ENCODE peak calls at places on chromosomes 4 and X, in ten cellular contexts. Y is GM12865, E is lung, I is bronchial epithelial cell, Q is SK-N-SH, S is fibroblast of lung, K is psoas muscle, X is AG04449, P is heart right ventricle, W is PC-3. R is an unnamed sample.

GRCh38 chrX:7147431-7147977 is at the start of gene STS:
- DNase-seq in Y (peak; percentile 55), E (peak; percentile 33), I (no peak), Q (peak; percentile 39), S (peak; percentile 28), K (peak; percentile 70), X (no peak), P (peak; percentile 54), W (no peak), R (peak; percentile 3)

GRCh38 chrX:145751943-145752342 is 65.7 kb upstream of the SLITRK2 start:
- DNase-seq in Y (no peak), E (no peak), I (no peak), Q (no peak), S (peak; percentile 10), K (no peak), X (no peak), P (no peak), W (peak; percentile 49), R (peak; percentile 49)

GRCh38 chr4:108313546-108314339 is 145.0 kb upstream of the LEF1 start:
- DNase-seq in Y (no peak), E (no peak), I (no peak), Q (no peak), S (no peak), K (no peak), X (no peak), P (no peak), W (no peak), R (no peak)

GRCh38 chr4:142318280-142318679 is 527.8 kb downstream of the INPP4B start:
- DNase-seq in Y (no peak), E (no peak), I (no peak), Q (no peak), S (no peak), K (no peak), X (no peak), P (no peak), W (no peak), R (peak; percentile 14)

GRCh38 chrX:65637335-65637734 is 30.1 kb upstream of the MSN start:
- DNase-seq in Y (no peak), E (no peak), I (no peak), Q (no peak), S (no peak), K (no peak), X (no peak), P (no peak), W (no peak), R (no peak)

GRCh38 chrX:1448793-1449580 is 3.7 kb downstream of the ASMTL start:
- DNase-seq in Y (no peak), E (peak; percentile 15), I (no peak), Q (no peak), S (no peak), K (no peak), X (no peak), P (no peak), W (no peak), R (no peak)

GRCh38 chr4:137660211-137660610 is 127.9 kb upstream of the PCDH18 start:
- DNase-seq in Y (no peak), E (no peak), I (no peak), Q (no peak), S (peak; percentile 29), K (no peak), X (no peak), P (no peak), W (no peak), R (peak; percentile 60)

GRCh38 chr4:101555341-101555880 is 208.1 kb upstream of the PPP3CA start:
- DNase-seq in Y (no peak), E (no peak), I (peak; percentile 18), Q (no peak), S (peak; percentile 5), K (no peak), X (no peak), P (no peak), W (no peak), R (no peak)

GRCh38 chr4:10571896-10572295 is 112.7 kb downstream of the CLNK start:
- DNase-seq in Y (no peak), E (no peak), I (peak; percentile 17), Q (no peak), S (peak; percentile 33), K (no peak), X (no peak), P (no peak), W (no peak), R (no peak)

GRCh38 chr4:129335263-129335662 is 239.3 kb downstream of the C4orf33 start:
- DNase-seq in Y (no peak), E (no peak), I (peak; percentile 15), Q (no peak), S (no peak), K (no peak), X (no peak), P (no peak), W (no peak), R (no peak)

GRCh38 chr4:80192937-80193336 is 4.4 kb upstream of the PRDM8 start:
- DNase-seq in Y (no peak), E (no peak), I (peak; percentile 40), Q (no peak), S (peak; percentile 70), K (no peak), X (peak; percentile 60), P (no peak), W (peak; percentile 68), R (peak; percentile 67)

GRCh38 chrX:13938053-13938765 is 91.5 kb downstream of the GEMIN8 start:
- DNase-seq in Y (peak; percentile 4), E (no peak), I (no peak), Q (peak; percentile 82), S (peak; percentile 6), K (peak; percentile 21), X (no peak), P (peak; percentile 16), W (peak; percentile 10), R (no peak)

GRCh38 chr4:4477796-4478195 is 64.1 kb downstream of the STX18 start:
- DNase-seq in Y (no peak), E (no peak), I (no peak), Q (no peak), S (peak; percentile 7), K (no peak), X (no peak), P (no peak), W (peak; percentile 69), R (no peak)

GRCh38 chr4:53532521-53532920 is 58.8 kb downstream of the LNX1 start:
- DNase-seq in Y (no peak), E (no peak), I (no peak), Q (no peak), S (peak; percentile 81), K (no peak), X (peak; percentile 26), P (no peak), W (no peak), R (peak; percentile 26)

GRCh38 chr4:2943364-2944090 is 19.7 kb downstream of the NOP14 start:
- DNase-seq in Y (no peak), E (no peak), I (no peak), Q (no peak), S (no peak), K (no peak), X (no peak), P (no peak), W (no peak), R (no peak)

GRCh38 chr4:69828828-69829227 is 31.1 kb downstream of the SULT1E1 start:
- DNase-seq in Y (no peak), E (no peak), I (no peak), Q (no peak), S (peak; percentile 6), K (no peak), X (no peak), P (no peak), W (no peak), R (peak; percentile 37)

GRCh38 chr4:186920486-186920885 is 196.8 kb upstream of the FAT1 start:
- DNase-seq in Y (no peak), E (no peak), I (peak; percentile 87), Q (no peak), S (peak; percentile 68), K (no peak), X (no peak), P (no peak), W (no peak), R (peak; percentile 58)

DNA sequence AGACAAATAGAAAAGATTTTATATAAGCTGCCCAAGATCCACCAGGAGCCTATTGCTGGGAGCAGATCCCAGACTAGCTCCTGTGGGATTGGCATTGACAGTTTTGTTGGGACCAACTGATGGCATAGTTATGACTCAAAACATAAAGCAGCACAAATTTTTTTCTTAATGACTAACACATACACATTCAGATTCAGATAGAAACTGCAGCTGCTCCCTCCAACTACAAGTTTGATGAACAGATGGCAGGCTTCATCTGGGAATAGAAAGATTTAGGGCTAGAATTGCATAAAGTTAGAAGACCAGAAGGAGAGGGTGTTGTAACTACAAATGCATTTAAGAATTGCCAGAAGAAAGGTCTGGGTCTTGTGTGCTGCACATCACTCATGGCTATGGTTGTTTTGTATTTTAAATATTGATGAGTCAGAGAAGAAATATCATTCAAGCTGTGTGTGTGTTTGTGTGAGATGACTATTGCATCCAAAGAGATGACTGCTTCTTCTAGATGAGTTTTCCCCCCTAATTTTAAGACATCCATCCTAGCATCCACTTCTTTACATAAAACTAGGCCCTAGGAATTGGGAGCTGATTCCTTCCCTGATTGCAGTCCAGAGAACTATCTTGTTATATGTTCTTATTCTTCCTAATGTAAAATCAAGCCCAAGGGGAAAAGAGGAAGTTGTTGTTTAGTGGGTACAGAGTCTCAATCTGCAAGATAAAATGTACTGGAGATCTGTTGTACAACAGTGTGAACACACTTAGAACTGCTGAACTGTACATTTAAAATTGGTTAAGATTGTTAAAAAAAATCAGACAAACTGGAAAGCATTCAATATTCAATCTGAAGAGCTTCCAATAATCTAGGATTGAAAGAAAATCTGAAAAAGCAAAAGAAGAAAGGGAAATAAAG is 175.0 kb downstream of the PARM1 start:
- DNase-seq in Y (no peak), E (no peak), I (peak; percentile 42), Q (no peak), S (no peak), K (no peak), X (no peak), P (no peak), W (peak; percentile 34), R (peak; percentile 2)
- TF ChIP-seq CTCF in Y (no peak), E (no peak), I (no peak), Q (no peak), S (no peak), K (no peak), X (no peak), P (no peak), W (no peak), R (no peak)

GRCh38 chr4:143358923-143359694 is 22.4 kb downstream of the GAB1 start:
- DNase-seq in Y (peak; percentile 80), E (peak; percentile 67), I (peak; percentile 94), Q (no peak), S (peak; percentile 69), K (no peak), X (no peak), P (no peak), W (peak; percentile 91), R (peak; percentile 80)
- H3K4me3 ChIP-seq in Y (peak overlapping the region; percentile 2), E (no peak overlapping the region), I (no peak overlapping the region), Q (peak overlapping the region; percentile 3), S (no peak overlapping the region), K (no peak overlapping the region), X (no peak overlapping the region), P (no peak overlapping the region), W (peak overlapping the region; percentile 18), R (no peak overlapping the region)

GRCh38 chrX:130539721-130540321 is 138.0 kb downstream of the RBMX2 start:
- DNase-seq in Y (peak; percentile 58), E (peak; percentile 51), I (peak; percentile 33), Q (peak; percentile 47), S (peak; percentile 24), K (peak; percentile 20), X (no peak), P (peak; percentile 23), W (peak; percentile 63), R (peak; percentile 61)
- TF ChIP-seq CTCF in Y (peak; percentile 61), E (peak; percentile 9), I (peak; percentile 63), Q (peak; percentile 94), S (peak; percentile 68), K (peak; percentile 62), X (peak; percentile 60), P (peak; percentile 27), W (peak; percentile 78), R (peak; percentile 69)

GRCh38 chr4:143336828-143337599 is at the start of gene GAB1:
- DNase-seq in Y (peak; percentile 90), E (peak; percentile 37), I (peak; percentile 58), Q (peak; percentile 82), S (peak; percentile 83), K (peak; percentile 79), X (no peak), P (peak; percentile 80), W (peak; percentile 76), R (peak; percentile 84)
- H3K4me3 ChIP-seq in Y (peak within 1 kb of the TSS; percentile 75), E (peak within 1 kb of the TSS; percentile 99), I (peak within 1 kb of the TSS; percentile 88), Q (peak within 1 kb of the TSS; percentile 98), S (peak within 1 kb of the TSS; percentile 49), K (peak within 1 kb of the TSS; percentile 97), X (peak within 1 kb of the TSS; percentile 63), P (peak within 1 kb of the TSS; percentile 94), W (peak within 1 kb of the TSS; percentile 73), R (peak within 1 kb of the TSS; percentile 82)